ENCODE peak calls at places on chromosomes 12 and 14, in four cellular contexts. F, X, P and U are unnamed samples.

GRCh38 chr14:24132061-24132685 is 1.7 kb downstream of the FITM1 start:
- DNase-seq in F (no peak), X (no peak), P (no peak), U (no peak)

GRCh38 chr12:123942277-123942653 is 30.4 kb downstream of the CCDC92 start:
- DNase-seq in X (peak; percentile 88), F (no peak), P (peak; percentile 90), U (peak; percentile 70)

GRCh38 chr14:75981826-75982723 is at the start of gene TGFB3:
- DNase-seq in F (peak; percentile 92), X (peak; percentile 95), P (peak; percentile 84), U (peak; percentile 94)

GRCh38 chr12:79373896-79374499 is 316.8 kb downstream of the PAWR start:
- DNase-seq in P (peak; percentile 64), X (no peak), F (peak; percentile 73), U (peak; percentile 35)

GRCh38 chr12:50186667-50187066 is 19.5 kb upstream of the CERS5 start:
- DNase-seq in F (no peak), X (peak; percentile 74), P (no peak), U (peak; percentile 68)

GRCh38 chr12:61654698-61655097 is 605.5 kb upstream of the USP15 start:
- DNase-seq in F (no peak), X (no peak), P (peak; percentile 45), U (no peak)

GRCh38 chr14:95432152-95433093 is 84.0 kb downstream of the SYNE3 start:
- DNase-seq in F (peak; percentile 82), P (peak; percentile 47), X (no peak), U (peak; percentile 14)

GRCh38 chr14:93078830-93079229 is 36.9 kb downstream of the ITPK1 start:
- DNase-seq in P (no peak), X (peak; percentile 62), F (no peak), U (peak; percentile 75)

GRCh38 chr12:6052940-6053329 is 71.5 kb downstream of the VWF start:
- DNase-seq in X (peak; percentile 67), F (no peak), P (no peak), U (peak; percentile 39)

GRCh38 chr12:55392032-55392795 is 8.1 kb upstream of the OR6C65 start:
- DNase-seq in F (no peak), P (no peak), X (no peak), U (no peak)

GRCh38 chr14:61524211-61524806 is 171.0 kb upstream of the HIF1A start:
- DNase-seq in F (no peak), P (peak; percentile 95), X (peak; percentile 87), U (peak; percentile 94)

GRCh38 chr14:77027538-77028383 is 747 bp downstream of the IRF2BPL start:
- DNase-seq in P (peak; percentile 72), F (peak; percentile 66), X (peak; percentile 65), U (peak; percentile 71)

GRCh38 chr12:124654666-124655316 is 87.4 kb upstream of the NCOR2 start:
- DNase-seq in P (no peak), F (no peak), X (no peak), U (no peak)

GRCh38 chr12:68904351-68904982 is 28.5 kb downstream of the CPM start:
- DNase-seq in X (no peak), P (no peak), F (no peak), U (no peak)

GRCh38 chr14:70808402-70809237 is 693 bp downstream of the MAP3K9 start:
- DNase-seq in X (no peak), F (peak; percentile 73), P (no peak), U (no peak)

GRCh38 chr14:100069161-100069800 is 4.1 kb downstream of the EVL start:
- DNase-seq in P (no peak), X (no peak), F (no peak), U (no peak)

GRCh38 chr14:23153891-23154796 is 29.3 kb downstream of the SLC7A8 start:
- DNase-seq in X (peak; percentile 41), P (no peak), F (peak; percentile 80), U (peak; percentile 97)

GRCh38 chr12:64120568-64120967 is 101.5 kb downstream of the KICS2 start:
- DNase-seq in X (no peak), F (no peak), P (peak; percentile 76), U (no peak)

GRCh38 chr14:35877276-35877675 is 51.1 kb downstream of the BRMS1L start:
- DNase-seq in X (peak; percentile 28), F (no peak), P (peak; percentile 93), U (no peak)

DNA sequence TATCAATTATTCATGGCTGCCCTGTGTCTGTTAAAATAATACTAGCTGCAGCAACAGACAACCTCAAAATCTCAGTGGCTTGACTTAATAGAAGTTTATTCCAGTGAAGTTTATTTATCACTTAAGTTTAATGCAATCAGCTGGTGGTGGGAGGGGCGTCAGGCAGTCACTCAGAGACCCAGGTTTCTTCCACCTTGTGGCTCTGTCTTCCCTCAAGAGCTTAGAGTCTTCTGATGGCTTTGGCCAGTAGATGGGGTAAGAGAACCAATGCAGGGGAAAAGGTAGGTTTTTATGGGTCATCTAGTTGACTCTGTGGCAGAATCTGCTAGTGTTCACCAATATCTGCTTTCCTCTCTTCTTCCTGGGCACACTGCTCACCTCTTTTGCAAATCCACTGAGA is 668.9 kb downstream of the AACS start:
- DNase-seq in X (no peak), P (no peak), F (no peak), U (no peak)
- TF ChIP-seq CTCF in X (no peak), P (peak; percentile 29), F (peak; percentile 11), U (no peak)

GRCh38 chr14:91716999-91717398 is 14.9 kb downstream of the CATSPERB start:
- DNase-seq in X (no peak), F (no peak), P (no peak), U (no peak)

GRCh38 chr14:91719839-91720238 is 12.0 kb downstream of the CATSPERB start:
- DNase-seq in P (no peak), X (no peak), F (no peak), U (no peak)

GRCh38 chr14:91714805-91715204 is 17.1 kb downstream of the CATSPERB start:
- DNase-seq in P (no peak), X (no peak), F (no peak), U (no peak)
- TF ChIP-seq CTCF in P (peak; percentile 21), X (no peak), F (peak; percentile 64), U (peak; percentile 5)

DNA sequence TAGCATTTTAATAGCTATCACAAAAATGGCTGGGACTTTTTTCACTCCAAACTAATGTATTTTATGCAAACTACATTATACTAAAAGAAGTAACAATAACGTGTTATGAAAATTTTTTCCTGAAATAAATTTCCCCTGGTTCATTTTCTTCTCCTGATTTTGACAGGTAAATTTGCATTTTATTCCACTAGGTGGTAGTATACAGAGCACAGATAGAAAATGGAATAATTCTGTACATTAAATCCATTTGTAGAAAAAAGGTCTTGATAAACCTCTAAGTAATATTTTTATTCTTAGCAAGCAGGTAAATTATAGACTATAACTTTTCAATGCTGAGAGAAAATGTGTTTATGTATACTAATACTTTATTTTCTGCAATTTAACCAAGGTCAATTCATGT is 96.5 kb downstream of the BCAT1 start:
- DNase-seq in F (no peak), X (no peak), P (peak; percentile 9), U (no peak)
- TF ChIP-seq CTCF in F (no peak), X (peak; percentile 23), P (peak; percentile 44), U (peak; percentile 40)

GRCh38 chr12:19707948-19708409 is 268.7 kb downstream of the AEBP2 start:
- DNase-seq in X (peak; percentile 52), F (no peak), P (peak; percentile 49), U (peak; percentile 33)
- TF ChIP-seq CTCF in X (no peak), F (no peak), P (peak; percentile 29), U (peak; percentile 35)

GRCh38 chr14:103139371-103140016 is 16.2 kb downstream of the TNFAIP2 start:
- DNase-seq in P (no peak), X (no peak), F (no peak), U (no peak)

GRCh38 chr14:103140316-103141109 is 17.3 kb downstream of the TNFAIP2 start:
- DNase-seq in F (no peak), X (no peak), P (no peak), U (no peak)

GRCh38 chr14:103142031-103142430 is 18.8 kb downstream of the TNFAIP2 start:
- DNase-seq in X (no peak), P (no peak), F (no peak), U (no peak)

GRCh38 chr14:103142903-103143302 is 19.6 kb downstream of the TNFAIP2 start:
- DNase-seq in X (no peak), P (no peak), F (no peak), U (no peak)

DNA sequence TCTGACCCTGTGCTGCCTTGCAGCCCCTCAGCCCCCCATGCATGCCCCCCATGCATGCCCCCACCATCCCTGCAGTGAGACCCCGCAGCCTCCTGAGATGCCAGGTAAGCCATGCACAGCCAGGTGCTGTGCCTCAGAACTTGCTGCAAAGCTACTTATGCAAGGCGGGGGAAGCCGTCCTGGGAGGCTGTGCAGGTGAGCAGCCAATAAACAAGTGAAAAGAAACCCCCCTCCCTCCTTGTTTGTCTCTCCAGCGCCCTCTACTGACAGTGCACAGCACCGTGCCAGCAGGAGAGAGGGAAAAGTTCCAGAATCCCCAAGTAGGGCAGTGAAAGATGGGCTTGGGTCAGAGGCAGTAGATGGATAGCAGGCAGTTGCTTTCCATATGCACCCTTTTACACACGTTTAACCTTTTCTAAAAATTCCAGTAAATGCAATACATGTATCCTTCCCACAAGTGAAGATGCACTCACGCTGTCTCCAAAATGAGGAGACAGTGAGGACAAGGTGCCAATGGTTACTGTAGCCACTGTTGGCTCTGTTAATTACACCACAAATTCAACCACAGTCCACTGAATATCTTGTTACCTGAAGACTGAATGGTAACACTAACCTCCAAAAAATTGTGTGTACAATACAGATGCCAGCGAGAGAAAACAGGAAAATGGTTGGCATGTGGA is 18.0 kb downstream of the TNFAIP2 start:
- DNase-seq in X (no peak), F (peak; percentile 89), P (peak; percentile 76), U (peak; percentile 58)
- TF ChIP-seq CTCF in X (peak; percentile 44), F (peak; percentile 91), P (peak; percentile 84), U (peak; percentile 86)

DNA sequence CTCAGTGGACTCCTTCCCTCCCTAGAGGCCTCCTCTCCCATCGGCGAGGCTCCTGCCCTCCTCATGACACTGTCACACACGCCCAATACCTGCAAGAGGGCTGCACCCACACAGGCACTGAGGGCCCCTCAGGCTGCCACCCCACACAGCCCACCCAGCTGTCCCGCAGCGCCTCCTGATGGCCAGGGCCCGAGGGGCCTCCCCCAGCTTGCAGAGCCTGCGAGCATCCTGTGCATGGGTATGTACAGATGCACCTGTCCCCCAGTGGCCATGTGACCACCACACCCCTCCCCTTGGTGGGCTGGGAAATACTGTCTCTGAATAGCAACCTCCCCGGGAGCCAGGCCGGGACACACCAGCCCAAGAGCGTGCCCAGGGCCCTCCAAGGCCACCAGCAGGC is 19.0 kb upstream of the NUDT14 start:
- DNase-seq in P (no peak), F (no peak), X (no peak), U (no peak)
- TF ChIP-seq CTCF in P (peak; percentile 45), F (peak; percentile 43), X (no peak), U (no peak)

GRCh38 chr12:102910792-102911191 is 6.3 kb downstream of the PAH start:
- DNase-seq in F (no peak), P (no peak), X (no peak), U (no peak)
- TF ChIP-seq CTCF in F (no peak), P (no peak), X (no peak), U (no peak)

DNA sequence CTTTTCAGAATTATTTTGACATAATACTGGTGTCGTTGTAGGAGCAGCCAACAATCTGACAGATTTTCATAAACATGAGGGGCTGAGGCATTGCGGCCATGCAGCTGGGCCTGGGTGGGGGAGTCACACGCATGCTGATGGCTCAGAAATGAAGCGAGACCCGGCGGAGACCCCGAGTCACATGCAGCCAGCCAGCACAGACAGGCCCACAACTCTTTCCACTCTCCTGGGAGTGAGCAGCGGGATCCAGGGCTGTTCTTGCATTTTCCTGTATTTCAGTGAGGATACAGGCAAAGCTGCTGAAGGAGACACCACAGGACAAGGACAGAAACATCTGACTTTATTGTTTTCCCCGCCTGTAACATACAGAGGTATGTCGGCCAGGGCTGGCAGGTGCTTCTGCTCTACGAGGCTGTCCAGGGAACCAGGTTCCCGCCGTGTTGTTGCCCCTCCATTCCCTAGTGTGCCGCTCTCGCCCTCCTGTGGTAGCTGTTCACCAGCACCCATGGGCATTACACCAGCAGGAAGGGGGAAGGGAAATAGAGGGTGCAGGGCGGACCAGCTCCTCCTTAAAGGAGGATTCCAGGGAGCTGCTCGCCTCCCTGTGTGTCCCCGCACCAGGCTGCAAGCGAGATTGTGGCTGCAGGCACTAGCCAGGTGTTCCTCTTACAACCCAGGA is 30.5 kb downstream of the FZD10 start:
- DNase-seq in P (no peak), X (no peak), F (no peak), U (no peak)
- TF ChIP-seq CTCF in P (no peak), X (no peak), F (peak; percentile 46), U (no peak)